ENCODE peak calls at places on chromosomes 12 and 14, in seven cellular contexts. C is fibroblast of gingiva, G is stomach, P is HFFc6, F is H54, T is endothelial cell, L is tibial nerve. I is an unnamed sample.

GRCh38 chr14:90450667-90451066 is 53.8 kb downstream of the CALM1 start:
- DNase-seq in C (no peak), G (no peak), P (no peak), F (no peak), T (no peak), L (no peak), I (no peak)

GRCh38 chr14:101781240-101782061 is 19.9 kb downstream of the PPP2R5C start:
- DNase-seq in C (no peak), G (no peak), P (no peak), F (no peak), T (peak; percentile 41), L (no peak), I (no peak)

GRCh38 chr12:73506611-73507010 is 1031.0 kb upstream of the ATXN7L3B start:
- DNase-seq in C (no peak), G (no peak), P (no peak), F (no peak), T (no peak), L (no peak), I (no peak)

GRCh38 chr12:63151898-63152700 is 1.1 kb upstream of the AVPR1A start:
- DNase-seq in C (peak; percentile 33), G (no peak), P (peak; percentile 28), F (peak; percentile 13), T (peak; percentile 62), L (peak; percentile 21), I (peak; percentile 58)

GRCh38 chr14:72810201-72810600 is 83.7 kb downstream of the DPF3 start:
- DNase-seq in C (no peak), G (no peak), P (no peak), F (no peak), T (no peak), L (no peak), I (no peak)

GRCh38 chr12:128804762-128805161 is 19.0 kb downstream of the SLC15A4 start:
- DNase-seq in C (no peak), G (no peak), P (no peak), F (no peak), T (no peak), L (no peak), I (no peak)

GRCh38 chr14:59330455-59330854 is 134.7 kb downstream of the GPR135 start:
- DNase-seq in C (no peak), G (no peak), P (no peak), F (no peak), T (no peak), L (no peak), I (no peak)

GRCh38 chr14:34628681-34629135 is 1.2 kb downstream of the SNX6 start:
- DNase-seq in C (no peak), G (peak; percentile 37), P (no peak), F (no peak), T (no peak), L (no peak), I (peak; percentile 43)

GRCh38 chr14:89540009-89540829 is 123.2 kb upstream of the FOXN3 start:
- DNase-seq in C (no peak), G (no peak), P (peak; percentile 14), F (no peak), T (no peak), L (no peak), I (no peak)

GRCh38 chr12:92729773-92730305 is 27.1 kb downstream of the PLEKHG7 start:
- DNase-seq in C (no peak), G (no peak), P (no peak), F (no peak), T (no peak), L (no peak), I (no peak)

GRCh38 chr12:25054783-25055144 is 105.9 kb upstream of the BCAT1 start:
- DNase-seq in C (no peak), G (no peak), P (no peak), F (no peak), T (no peak), L (no peak), I (no peak)

GRCh38 chr14:91154851-91155625 is 41.2 kb downstream of the DGLUCY start:
- DNase-seq in C (peak; percentile 30), G (peak; percentile 64), P (peak; percentile 40), F (no peak), T (no peak), L (peak; percentile 25), I (peak; percentile 63)

GRCh38 chr14:30808576-30808975 is 65.8 kb upstream of the COCH start:
- DNase-seq in C (peak; percentile 5), G (no peak), P (peak; percentile 3), F (no peak), T (no peak), L (no peak), I (no peak)

GRCh38 chr12:81863406-81863805 is 104.3 kb upstream of the PPFIA2 start:
- DNase-seq in C (no peak), G (no peak), P (no peak), F (no peak), T (no peak), L (no peak), I (no peak)

GRCh38 chr14:69079747-69080146 is 73.2 kb downstream of the DCAF5 start:
- DNase-seq in C (no peak), G (no peak), P (no peak), F (no peak), T (no peak), L (no peak), I (no peak)

GRCh38 chr12:48776956-48777355 is 11.9 kb downstream of the ADCY6 start:
- DNase-seq in C (no peak), G (no peak), P (no peak), F (no peak), T (no peak), L (no peak), I (no peak)

I was measured in testis.